ENCODE peak calls at places on chromosomes 3 and 15, in four cellular contexts. R, Y, Z and G are unnamed samples.

GRCh38 chr15:29348308-29348914 is 78.8 kb upstream of the NSMCE3 start:
- DNase-seq in Z (no peak), Y (no peak), R (no peak), G (no peak)

GRCh38 chr15:88174571-88174970 is 82.0 kb downstream of the NTRK3 start:
- DNase-seq in Y (no peak), R (no peak), Z (no peak), G (no peak)

GRCh38 chr15:29857196-29857595 is 34.9 kb upstream of the TJP1 start:
- DNase-seq in Y (no peak), R (no peak), Z (no peak), G (no peak)

GRCh38 chr3:50662408-50662807 is 12.3 kb upstream of the DOCK3 start:
- DNase-seq in Z (no peak), R (no peak), Y (no peak), G (no peak)

GRCh38 chr3:31610700-31611275 is 78.1 kb downstream of the STT3B start:
- DNase-seq in R (peak; percentile 29), Z (no peak), Y (no peak), G (no peak)

GRCh38 chr15:83887404-83887803 is 233.5 kb downstream of the ADAMTSL3 start:
- DNase-seq in Z (no peak), R (no peak), Y (no peak), G (no peak)

GRCh38 chr3:141412936-141413354 is 44.6 kb downstream of the ZBTB38 start:
- DNase-seq in R (peak; percentile 73), Z (no peak), Y (no peak), G (no peak)

GRCh38 chr3:183779896-183780450 is 45.4 kb downstream of the MAP6D1 start:
- DNase-seq in R (no peak), Z (no peak), Y (no peak), G (no peak)

GRCh38 chr3:156619376-156619775 is 55.0 kb upstream of the TIPARP start:
- DNase-seq in Y (no peak), R (no peak), Z (no peak), G (no peak)

GRCh38 chr3:189990826-189991225 is 129.9 kb downstream of the P3H2 start:
- DNase-seq in R (no peak), Y (no peak), Z (no peak), G (no peak)

GRCh38 chr15:101114610-101115009 is 137.2 kb downstream of the CHSY1 start:
- DNase-seq in R (no peak), Z (no peak), Y (no peak), G (no peak)

GRCh38 chr3:45462522-45463262 is 74.3 kb downstream of the LARS2 start:
- DNase-seq in Z (peak; percentile 18), R (no peak), Y (peak; percentile 4), G (no peak)

GRCh38 chr3:65855370-65856100 is 183.2 kb downstream of the MAGI1 start:
- DNase-seq in Y (no peak), Z (no peak), R (no peak), G (no peak)

GRCh38 chr15:30670056-30670455 is 44.1 kb downstream of the ARHGAP11B start:
- DNase-seq in R (no peak), Y (no peak), Z (no peak), G (no peak)

GRCh38 chr3:171646357-171647133 is 163.7 kb downstream of the PLD1 start:
- DNase-seq in Z (peak; percentile 8), Y (peak; percentile 56), R (no peak), G (peak; percentile 12)

GRCh38 chr3:128317101-128317697 is 149.5 kb downstream of the DNAJB8 start:
- DNase-seq in Y (no peak), Z (no peak), R (peak; percentile 14), G (no peak)

GRCh38 chr15:93051236-93052089 is 37.5 kb downstream of the RGMA start:
- DNase-seq in Z (no peak), R (no peak), Y (no peak), G (no peak)

GRCh38 chr15:89671687-89672086 is 7.5 kb downstream of the PLIN1 start:
- DNase-seq in Z (no peak), Y (no peak), R (no peak), G (no peak)

GRCh38 chr3:139301654-139302053 is 42.2 kb upstream of the MRPS22 start:
- DNase-seq in Z (no peak), R (no peak), Y (no peak), G (no peak)

GRCh38 chr15:62945063-62945462 is 97.5 kb upstream of the TPM1 start:
- DNase-seq in R (no peak), Z (no peak), Y (no peak), G (no peak)

GRCh38 chr3:121574449-121574848 is 6.7 kb downstream of the ARGFX start:
- DNase-seq in R (peak; percentile 44), Z (no peak), Y (no peak), G (no peak)

GRCh38 chr15:34708422-34708821 is 46.4 kb downstream of the GJD2 start:
- DNase-seq in R (no peak), Y (peak; percentile 47), Z (no peak), G (no peak)

GRCh38 chr3:167787440-167787839 is 51.9 kb downstream of the SERPINI1 start:
- DNase-seq in Z (no peak), R (no peak), Y (no peak), G (no peak)

GRCh38 chr3:170357920-170358854 is 672 bp downstream of the SKIL start:
- DNase-seq in Z (peak; percentile 58), R (peak; percentile 85), Y (peak; percentile 49), G (peak; percentile 75)

GRCh38 chr3:170356596-170357175 is 829 bp upstream of the SKIL start:
- DNase-seq in Y (peak; percentile 52), Z (peak; percentile 37), R (peak; percentile 91), G (peak; percentile 68)

GRCh38 chr3:170359178-170359704 is 1.7 kb downstream of the SKIL start:
- DNase-seq in R (no peak), Y (no peak), Z (no peak), G (no peak)

GRCh38 chr3:170355738-170356595 is 1.5 kb upstream of the SKIL start:
- DNase-seq in R (peak; percentile 43), Z (no peak), Y (no peak), G (no peak)

DNA sequence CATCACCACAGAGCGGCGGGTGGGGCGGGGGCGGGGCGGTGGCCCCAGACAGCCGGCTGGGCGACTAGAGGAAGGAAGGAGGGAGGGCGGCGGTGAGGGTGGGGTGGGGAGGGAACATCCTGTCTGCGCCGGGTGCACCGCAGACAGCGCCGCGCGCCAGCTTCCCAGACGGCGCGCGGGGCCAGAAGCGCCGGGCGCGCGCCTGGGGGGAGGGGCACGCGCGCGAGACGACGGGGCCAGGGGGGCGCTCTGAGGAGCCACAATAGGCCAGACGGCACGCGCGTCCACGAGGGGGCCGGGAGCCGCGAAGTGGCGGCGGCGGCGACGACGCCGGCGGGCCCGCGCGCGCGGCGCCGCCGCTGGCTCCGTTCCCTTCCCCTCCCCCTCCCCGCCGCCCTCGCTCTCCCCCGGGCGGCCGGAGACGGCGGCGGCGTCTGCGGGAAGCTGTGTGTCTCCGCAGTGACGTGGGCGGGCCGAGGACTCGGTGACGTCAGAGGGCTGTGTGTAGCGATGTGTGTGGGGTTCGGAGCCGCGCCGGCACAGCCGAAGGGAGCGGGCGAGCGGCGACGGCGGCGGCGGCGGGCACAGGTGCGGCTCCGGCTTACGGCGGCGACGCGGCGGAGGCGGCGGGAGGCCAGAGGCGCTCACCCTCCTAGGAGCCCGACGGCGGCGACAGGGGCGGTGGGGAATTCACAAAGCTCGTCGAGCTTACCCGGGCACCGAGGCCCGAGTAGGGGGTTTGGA is at the start of gene SKIL:
- DNase-seq in R (peak; percentile 96), Z (peak; percentile 96), Y (peak; percentile 97), G (peak; percentile 98)
- H3K4me1 ChIP-seq in R (peaks cover 3% of the 10 kb centered on the region), Z (peaks cover 7% of the 10 kb centered on the region), Y (peaks cover 23% of the 10 kb centered on the region), G (peaks cover 32% of the 10 kb centered on the region)

GRCh38 chr3:29334652-29335189 is 53.9 kb downstream of the RBMS3 start:
- DNase-seq in Y (no peak), R (no peak), Z (no peak), G (no peak)
- H3K27ac ChIP-seq in Y (no peak overlapping the region), R (peak overlapping the region; percentile 28), Z (no peak overlapping the region), G (no peak overlapping the region)

DNA sequence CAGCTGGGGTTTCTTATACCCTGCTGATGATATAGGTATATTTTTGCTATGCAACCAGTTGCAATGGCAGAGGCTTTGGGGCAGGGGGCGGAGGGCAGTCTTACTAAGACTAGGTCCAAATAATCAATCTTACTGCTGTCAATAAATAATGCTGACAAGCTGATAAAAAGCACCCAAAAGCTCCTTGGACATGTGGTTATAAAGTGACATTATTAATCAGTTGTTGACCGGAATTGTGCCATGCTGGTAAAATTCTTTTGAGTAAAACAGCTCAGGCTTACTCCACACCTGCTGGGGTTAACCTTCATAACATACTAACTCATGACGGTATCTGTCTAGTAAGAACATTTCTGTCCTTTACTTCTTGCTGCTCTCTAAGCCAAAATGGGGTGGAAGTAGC is 101.9 kb downstream of the CHST2 start:
- DNase-seq in Y (no peak), Z (no peak), R (no peak), G (no peak)
- H3K4me1 ChIP-seq in Y (no peaks in the 10 kb centered on the region), Z (no peaks in the 10 kb centered on the region), R (no peaks in the 10 kb centered on the region), G (no peaks in the 10 kb centered on the region)

DNA sequence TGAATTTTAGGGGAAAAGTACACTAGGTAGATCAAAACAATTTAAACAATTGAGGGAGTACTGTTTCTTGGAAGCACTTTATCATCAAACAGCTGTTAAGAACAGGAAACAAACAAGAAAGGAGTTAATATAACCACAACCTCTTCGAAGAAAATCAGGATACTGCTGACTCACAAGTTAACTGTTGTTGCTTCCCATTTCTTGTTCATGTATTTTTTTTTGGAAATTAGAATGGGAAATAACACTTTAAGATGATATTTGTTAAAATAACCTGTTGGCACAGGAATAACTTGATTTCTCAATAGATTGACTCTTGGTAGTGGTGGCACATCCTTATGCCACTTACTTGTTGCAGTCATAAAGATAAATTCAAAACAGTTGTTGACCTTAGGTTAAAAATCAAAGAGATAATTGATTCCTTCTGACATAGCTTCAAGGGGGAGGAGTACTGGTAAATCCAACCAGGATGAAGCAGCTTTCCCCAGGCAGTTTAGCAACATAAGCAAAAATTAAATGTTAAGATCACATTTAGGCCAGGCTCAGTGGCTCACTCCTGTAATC is 3.3 kb downstream of the BNIP2 start:
- DNase-seq in Y (peak; percentile 45), Z (no peak), R (no peak), G (no peak)
- H3K27ac ChIP-seq in Y (no peak overlapping the region), Z (no peak overlapping the region), R (peak overlapping the region; percentile 39), G (no peak overlapping the region)

GRCh38 chr3:16482194-16482769 is 31.2 kb downstream of the RFTN1 start:
- DNase-seq in Z (no peak), R (no peak), Y (no peak), G (no peak)

GRCh38 chr3:16478516-16478915 is 35.0 kb downstream of the RFTN1 start:
- DNase-seq in Z (no peak), R (no peak), Y (no peak), G (no peak)

GRCh38 chr3:16481570-16481897 is 32.0 kb downstream of the RFTN1 start:
- DNase-seq in R (no peak), Z (no peak), Y (no peak), G (no peak)

GRCh38 chr3:16482770-16483531 is 30.5 kb downstream of the RFTN1 start:
- DNase-seq in Y (peak; percentile 85), Z (peak; percentile 45), R (peak; percentile 24), G (peak; percentile 25)

GRCh38 chr3:16480861-16481569 is 32.5 kb downstream of the RFTN1 start:
- DNase-seq in R (no peak), Y (peak; percentile 80), Z (peak; percentile 69), G (peak; percentile 30)
- H3K4me1 ChIP-seq in R (peaks cover 7% of the 10 kb centered on the region), Y (peaks cover 65% of the 10 kb centered on the region), Z (peaks cover 41% of the 10 kb centered on the region), G (peaks cover 69% of the 10 kb centered on the region)

GRCh38 chr15:68552344-68552743 is 26.4 kb upstream of the CORO2B start:
- DNase-seq in Y (no peak), R (no peak), Z (no peak), G (no peak)

GRCh38 chr15:68552773-68553172 is 26.0 kb upstream of the CORO2B start:
- DNase-seq in Z (no peak), R (peak; percentile 14), Y (no peak), G (no peak)

GRCh38 chr15:68553994-68554715 is 24.6 kb upstream of the CORO2B start:
- DNase-seq in R (peak; percentile 77), Y (peak; percentile 43), Z (peak; percentile 33), G (peak; percentile 44)

GRCh38 chr15:68554716-68555347 is 24.0 kb upstream of the CORO2B start:
- DNase-seq in Z (no peak), Y (no peak), R (no peak), G (no peak)

GRCh38 chr15:68553594-68553993 is 25.2 kb upstream of the CORO2B start:
- DNase-seq in Y (no peak), Z (no peak), R (no peak), G (no peak)
- H3K27ac ChIP-seq in Y (no peak overlapping the region), Z (no peak overlapping the region), R (no peak overlapping the region), G (no peak overlapping the region)